ENCODE peak calls at places on chromosomes 5 and 9, in nine cellular contexts. E, P, T, K, L, I, Z, Y and G are unnamed samples.

GRCh38 chr5:112710896-112711295 is 26.8 kb upstream of the APC start:
- DNase-seq in P (no peak), T (no peak), L (no peak), K (no peak), Z (no peak), E (no peak), Y (no peak), I (no peak), G (no peak)

GRCh38 chr9:93235278-93235960 is 51.5 kb downstream of the WNK2 start:
- DNase-seq in E (no peak), K (no peak), Y (no peak), P (no peak), Z (no peak), I (no peak), T (no peak), L (no peak), G (no peak)

GRCh38 chr9:101458955-101459631 is 23.5 kb upstream of the ALDOB start:
- DNase-seq in I (peak; percentile 43), P (no peak), K (no peak), T (peak; percentile 64), L (peak; percentile 57), Y (peak; percentile 58), Z (no peak), E (peak; percentile 80), G (peak; percentile 84)

GRCh38 chr9:94937214-94937903 is 210.9 kb downstream of the AOPEP start:
- DNase-seq in Y (peak; percentile 89), L (no peak), P (no peak), K (no peak), E (peak; percentile 82), I (no peak), T (no peak), Z (no peak), G (peak; percentile 95)

GRCh38 chr9:98743818-98744611 is 35.3 kb upstream of the GABBR2 start:
- DNase-seq in T (no peak), P (no peak), K (no peak), Z (no peak), L (no peak), E (no peak), Y (no peak), I (no peak), G (no peak)

GRCh38 chr9:9352877-9353481 is 1259.8 kb downstream of the PTPRD start:
- DNase-seq in Y (no peak), E (peak; percentile 5), T (no peak), P (no peak), Z (no peak), K (no peak), I (peak; percentile 19), L (no peak), G (no peak)

GRCh38 chr5:52725065-52725746 is 62.5 kb upstream of the ITGA1 start:
- DNase-seq in T (peak; percentile 100), P (no peak), L (no peak), K (no peak), Y (no peak), E (peak; percentile 86), Z (no peak), I (peak; percentile 62), G (no peak)

GRCh38 chr5:64298586-64298985 is 132.9 kb downstream of the RNF180 start:
- DNase-seq in I (no peak), K (no peak), P (no peak), L (peak; percentile 31), Z (no peak), Y (no peak), T (no peak), E (no peak), G (no peak)

GRCh38 chr5:60810438-60811085 is 33.5 kb downstream of the ELOVL7 start:
- DNase-seq in P (no peak), E (peak; percentile 36), K (no peak), Y (peak; percentile 57), I (no peak), Z (no peak), L (peak; percentile 86), T (no peak), G (no peak)

GRCh38 chr9:18362901-18363685 is 110.9 kb upstream of the ADAMTSL1 start:
- DNase-seq in Z (no peak), L (no peak), P (no peak), I (peak; percentile 24), T (no peak), K (no peak), E (no peak), Y (no peak), G (no peak)

GRCh38 chr9:133103183-133103986 is 17.7 kb downstream of the RALGDS start:
- DNase-seq in P (peak; percentile 78), L (no peak), Z (peak; percentile 89), E (no peak), K (peak; percentile 80), I (peak; percentile 79), Y (peak; percentile 72), T (no peak), G (no peak)

GRCh38 chr5:31707294-31707693 is 68.4 kb downstream of the PDZD2 start:
- DNase-seq in L (no peak), E (no peak), T (no peak), Y (no peak), Z (no peak), P (no peak), I (no peak), K (no peak), G (no peak)

GRCh38 chr5:52334367-52334766 is 453.3 kb upstream of the ITGA1 start:
- DNase-seq in T (no peak), Y (no peak), E (no peak), Z (no peak), I (no peak), K (no peak), L (no peak), P (no peak), G (no peak)

GRCh38 chr5:132456553-132457361 is 33.8 kb downstream of the IRF1 start:
- DNase-seq in Y (no peak), E (no peak), I (no peak), K (no peak), T (peak; percentile 84), L (peak; percentile 52), P (no peak), Z (peak; percentile 82), G (no peak)

GRCh38 chr9:135220601-135221575 is 133.4 kb downstream of the OLFM1 start:
- DNase-seq in K (no peak), L (no peak), I (no peak), T (no peak), P (peak; percentile 6), Z (no peak), E (no peak), Y (no peak), G (no peak)

GRCh38 chr5:146721073-146721830 is 157.3 kb downstream of the PPP2R2B start:
- DNase-seq in T (no peak), Z (no peak), L (no peak), Y (no peak), I (no peak), E (no peak), K (no peak), P (no peak), G (no peak)

DNA sequence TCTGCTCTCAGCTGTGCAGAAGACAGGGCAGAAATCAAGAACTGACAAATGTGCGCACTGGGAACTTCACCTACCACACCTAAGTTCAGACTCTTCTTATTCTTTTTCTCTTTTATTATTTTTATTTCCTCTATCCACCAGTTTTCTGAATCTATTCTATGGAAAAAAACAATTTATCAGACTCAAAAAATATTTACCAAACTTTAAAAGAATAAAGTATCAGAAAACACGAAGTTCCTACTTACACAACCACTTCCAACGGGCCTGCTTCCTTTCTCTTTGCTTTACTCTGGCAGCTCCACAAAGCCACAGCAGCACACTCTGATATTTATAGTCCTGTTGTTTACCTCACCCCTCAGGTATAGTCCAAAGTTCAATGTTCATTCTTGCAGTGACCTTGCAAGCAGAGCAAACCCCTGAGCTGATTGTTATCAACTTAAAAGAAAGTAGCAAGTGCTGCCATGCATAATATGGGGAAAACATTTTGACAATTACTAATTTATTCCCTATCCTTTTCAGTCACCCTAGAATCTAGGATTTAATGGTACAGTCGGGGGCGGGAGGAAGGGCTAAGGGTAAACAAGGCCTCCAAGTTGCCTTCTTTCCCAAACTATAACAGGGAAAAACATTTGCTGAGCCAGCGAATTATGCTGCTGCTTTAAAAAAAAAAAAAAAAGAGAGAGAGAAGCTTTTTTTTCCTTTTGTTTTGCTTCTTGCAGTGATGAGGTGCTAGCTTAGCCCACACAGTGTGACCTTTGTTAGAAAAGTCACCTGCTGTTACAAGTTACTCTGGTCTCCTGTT is at the start of gene SELENOP:
- DNase-seq in Y (no peak), K (no peak), L (peak; percentile 70), T (no peak), E (no peak), Z (peak; percentile 76), I (peak; percentile 79), P (no peak), G (no peak)
- H3K4me3 ChIP-seq in Y (no peak within 1 kb of the TSS), K (peak within 1 kb of the TSS; percentile 66), L (peak within 1 kb of the TSS; percentile 53), T (no peak within 1 kb of the TSS), E (no peak within 1 kb of the TSS), Z (peak within 1 kb of the TSS; percentile 100), I (peak within 1 kb of the TSS; percentile 36), P (peak within 1 kb of the TSS; percentile 66), G (no peak within 1 kb of the TSS)

GRCh38 chr9:7802666-7803065 is 3.1 kb upstream of the DMAC1 start:
- DNase-seq in E (no peak), T (no peak), Y (no peak), L (no peak), P (no peak), Z (no peak), K (no peak), I (no peak), G (no peak)

GRCh38 chr9:7799234-7799933 is at the start of gene DMAC1:
- DNase-seq in E (peak; percentile 71), L (peak; percentile 40), T (peak; percentile 89), Y (peak; percentile 66), K (peak; percentile 80), Z (peak; percentile 90), I (peak; percentile 87), P (peak; percentile 76), G (peak; percentile 67)

GRCh38 chr9:7794196-7794595 is 5.4 kb downstream of the DMAC1 start:
- DNase-seq in K (no peak), E (no peak), L (no peak), Y (no peak), P (no peak), Z (no peak), I (no peak), T (no peak), G (no peak)

GRCh38 chr9:7799934-7800285 is 332 bp upstream of the DMAC1 start:
- DNase-seq in L (no peak), I (no peak), Z (no peak), T (no peak), P (no peak), E (no peak), Y (peak; percentile 11), K (no peak), G (no peak)
- H3K4me3 ChIP-seq in L (peak overlapping the region; percentile 90), I (peak overlapping the region; percentile 80), Z (peak overlapping the region; percentile 66), T (peak overlapping the region; percentile 76), P (peak overlapping the region; percentile 82), E (peak overlapping the region; percentile 80), Y (peak overlapping the region; percentile 67), K (peak overlapping the region; percentile 91), G (peak overlapping the region; percentile 67)

DNA sequence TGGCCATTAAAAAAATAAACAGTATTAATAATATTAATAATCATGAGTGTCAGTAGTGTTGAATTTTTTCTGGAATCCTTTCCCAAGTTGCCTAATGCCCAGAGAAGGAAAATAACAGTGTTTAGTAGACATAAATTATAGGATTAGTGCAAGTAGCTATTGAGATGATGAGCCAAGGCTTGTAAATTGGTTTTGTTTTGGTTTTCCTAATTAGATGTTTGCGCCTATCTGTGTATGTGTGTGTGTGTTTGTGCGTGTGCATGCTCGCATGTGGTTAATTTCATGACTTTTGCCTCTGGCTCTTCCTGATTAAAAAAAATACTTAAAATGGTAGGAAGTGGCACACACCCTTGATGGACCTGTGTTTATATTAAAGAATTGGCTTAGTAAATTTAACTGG is 55.4 kb downstream of the FXN start:
- DNase-seq in T (no peak), E (no peak), P (no peak), Y (no peak), Z (no peak), L (no peak), I (no peak), K (no peak), G (no peak)
- H3K4me3 ChIP-seq in T (no peak overlapping the region), E (no peak overlapping the region), P (no peak overlapping the region), Y (no peak overlapping the region), Z (no peak overlapping the region), L (no peak overlapping the region), I (no peak overlapping the region), K (no peak overlapping the region), G (no peak overlapping the region)

GRCh38 chr5:150101019-150101418 is 14.7 kb upstream of the CSF1R start:
- DNase-seq in L (no peak), K (no peak), T (no peak), Z (no peak), P (no peak), E (no peak), Y (no peak), I (no peak), G (no peak)
- H3K4me3 ChIP-seq in L (no peak overlapping the region), K (no peak overlapping the region), T (no peak overlapping the region), Z (no peak overlapping the region), P (no peak overlapping the region), E (no peak overlapping the region), Y (no peak overlapping the region), I (no peak overlapping the region), G (no peak overlapping the region)